ENCODE peak calls at places on chromosomes 5 and 9, in nine cellular contexts. G is sigmoid colon, X is body of pancreas, P is gastrocnemius medialis, D is HepG2, L is A549, H is spleen, I is heart left ventricle, S is uterus. V is an unnamed sample.
A peak's percentile ranks its signal among the peaks of the same experiment; 100 is the strongest.

GRCh38 chr9:86667307-86667706 is 280.0 kb downstream of the GAS1 start:
- DNase-seq in G (no peak), X (no peak), P (no peak), D (no peak), L (no peak), H (no peak), I (no peak), S (no peak), V (no peak)

GRCh38 chr9:109996936-109997580 is 210.9 kb downstream of the C9orf152 start:
- DNase-seq in G (no peak), X (no peak), P (no peak), D (no peak), L (no peak), H (no peak), I (no peak), S (no peak), V (no peak)

GRCh38 chr5:17378346-17378984 is 119.6 kb upstream of the TAF11L2 start:
- DNase-seq in G (no peak), X (no peak), P (no peak), D (no peak), L (peak; percentile 74), H (no peak), I (no peak), S (no peak), V (no peak)

GRCh38 chr5:150649108-150649827 is 8.8 kb downstream of the SYNPO start:
- DNase-seq in G (no peak), X (no peak), P (peak; percentile 74), D (no peak), L (no peak), H (peak; percentile 74), I (peak; percentile 88), S (no peak), V (no peak)

GRCh38 chr5:35478856-35479682 is 138.6 kb upstream of the SPEF2 start:
- DNase-seq in G (no peak), X (no peak), P (no peak), D (peak; percentile 50), L (no peak), H (no peak), I (no peak), S (no peak), V (no peak)

GRCh38 chr5:59124983-59125960 is 542.4 kb downstream of the RAB3C start:
- DNase-seq in G (no peak), X (no peak), P (no peak), D (no peak), L (peak; percentile 69), H (no peak), I (peak; percentile 30), S (no peak), V (no peak)

GRCh38 chr5:55306641-55307382 is 682 bp downstream of the DHX29 start:
- DNase-seq in G (no peak), X (no peak), P (no peak), D (peak; percentile 27), L (no peak), H (no peak), I (no peak), S (no peak), V (no peak)

GRCh38 chr5:141488591-141489478 is at the start of gene PCDHGC5:
- DNase-seq in G (no peak), X (no peak), P (no peak), D (no peak), L (no peak), H (no peak), I (no peak), S (no peak), V (no peak)

GRCh38 chr5:111829701-111830100 is 72.7 kb upstream of the NREP start:
- DNase-seq in G (no peak), X (no peak), P (no peak), D (no peak), L (no peak), H (no peak), I (no peak), S (no peak), V (no peak)

GRCh38 chr9:21326526-21327139 is 8.6 kb downstream of the KLHL9 start:
- DNase-seq in G (no peak), X (no peak), P (no peak), D (peak; percentile 39), L (peak; percentile 42), H (no peak), I (no peak), S (no peak), V (no peak)

GRCh38 chr9:114156658-114157421 is 1.5 kb downstream of the COL27A1 start:
- DNase-seq in G (peak; percentile 90), X (peak; percentile 44), P (no peak), D (no peak), L (peak; percentile 53), H (no peak), I (peak; percentile 69), S (peak; percentile 80), V (no peak)

GRCh38 chr5:175321927-175322532 is 122.0 kb downstream of the DRD1 start:
- DNase-seq in G (no peak), X (peak; percentile 16), P (no peak), D (peak; percentile 28), L (peak; percentile 36), H (no peak), I (no peak), S (no peak), V (no peak)

GRCh38 chr5:123937230-123937629 is 425.3 kb downstream of the CSNK1G3 start:
- DNase-seq in G (peak; percentile 62), X (no peak), P (peak; percentile 17), D (peak; percentile 65), L (peak; percentile 71), H (no peak), I (no peak), S (no peak), V (no peak)

GRCh38 chr5:57215629-57216195 is 41.9 kb downstream of the GPBP1 start:
- DNase-seq in G (no peak), X (no peak), P (no peak), D (no peak), L (no peak), H (no peak), I (no peak), S (no peak), V (no peak)

GRCh38 chr9:114283551-114284111 is 39.3 kb upstream of the ORM1 start:
- DNase-seq in G (peak; percentile 55), X (no peak), P (peak; percentile 6), D (no peak), L (no peak), H (peak; percentile 51), I (peak; percentile 21), S (peak; percentile 15), V (no peak)

GRCh38 chr5:180818942-180819341 is 16.3 kb upstream of the MGAT1 start:
- DNase-seq in G (no peak), X (no peak), P (no peak), D (no peak), L (no peak), H (no peak), I (no peak), S (no peak), V (peak; percentile 8)

GRCh38 chr9:116327702-116328440 is 174.3 kb downstream of the PAPPA start:
- DNase-seq in G (no peak), X (no peak), P (no peak), D (no peak), L (no peak), H (no peak), I (no peak), S (no peak), V (no peak)

GRCh38 chr9:111728617-111729366 is 65.9 kb downstream of the SHOC1 start:
- DNase-seq in G (no peak), X (no peak), P (no peak), D (peak; percentile 59), L (peak; percentile 88), H (no peak), I (no peak), S (no peak), V (no peak)

GRCh38 chr9:68780735-68781134 is 75.7 kb downstream of the PIP5K1B start:
- DNase-seq in G (no peak), X (no peak), P (no peak), D (peak; percentile 5), L (no peak), H (no peak), I (no peak), S (no peak), V (no peak)

GRCh38 chr9:127121628-127122175 is 733 bp downstream of the ANGPTL2 start:
- DNase-seq in G (peak; percentile 72), X (no peak), P (no peak), D (no peak), L (no peak), H (no peak), I (no peak), S (no peak), V (no peak)

GRCh38 chr9:114779352-114779845 is 26.4 kb downstream of the TNFSF15 start:
- DNase-seq in G (no peak), X (peak; percentile 86), P (peak; percentile 13), D (no peak), L (peak; percentile 92), H (no peak), I (no peak), S (peak; percentile 34), V (peak; percentile 57)

GRCh38 chr9:89223398-89223977 is 44.9 kb upstream of the SHC3 start:
- DNase-seq in G (no peak), X (no peak), P (no peak), D (no peak), L (no peak), H (no peak), I (no peak), S (no peak), V (peak; percentile 42)

GRCh38 chr5:157744055-157745011 is 821 bp downstream of the LSM11 start:
- DNase-seq in G (no peak), X (peak; percentile 26), P (no peak), D (no peak), L (no peak), H (peak; percentile 90), I (peak; percentile 31), S (peak; percentile 33), V (no peak)

GRCh38 chr5:138337685-138338410 is at the start of gene FAM53C:
- DNase-seq in G (peak; percentile 96), X (peak; percentile 95), P (peak; percentile 91), D (peak; percentile 83), L (peak; percentile 93), H (peak; percentile 99), I (peak; percentile 94), S (peak; percentile 91), V (peak; percentile 98)
- TF ChIP-seq POLR2A in G (peak; percentile 94), X (peak; percentile 100), P (peak; percentile 99), D (peak; percentile 100), L (peak; percentile 100), H (peak; percentile 99), I (peak; percentile 86), S (peak; percentile 87), V (peak; percentile 93)

GRCh38 chr9:83707768-83708514 is at the start of gene UBQLN1:
- DNase-seq in G (peak; percentile 98), X (peak; percentile 96), P (peak; percentile 94), D (peak; percentile 88), L (peak; percentile 95), H (peak; percentile 98), I (peak; percentile 97), S (peak; percentile 92), V (peak; percentile 98)
- TF ChIP-seq POLR2A in G (peak; percentile 89), X (peak; percentile 96), P (peak; percentile 98), D (peak; percentile 96), L (peak; percentile 96), H (peak; percentile 96), I (peak; percentile 43), S (peak; percentile 82), V (peak; percentile 96)

GRCh38 chr9:137114613-137115393 is at the start of gene DPP7:
- DNase-seq in G (peak; percentile 87), X (peak; percentile 73), P (peak; percentile 67), D (no peak), L (peak; percentile 59), H (peak; percentile 96), I (peak; percentile 85), S (peak; percentile 55), V (no peak)
- TF ChIP-seq POLR2A in G (no peak), X (peak; percentile 22), P (peak; percentile 52), D (no peak), L (peak; percentile 65), H (no peak), I (no peak), S (peak; percentile 10), V (no peak)

GRCh38 chr9:76576344-76576743 is 117.4 kb downstream of the GCNT1 start:
- DNase-seq in G (peak; percentile 68), X (no peak), P (peak; percentile 26), D (no peak), L (no peak), H (no peak), I (peak; percentile 38), S (no peak), V (no peak)
- TF ChIP-seq POLR2A in G (no peak), X (no peak), P (no peak), D (no peak), L (no peak), H (no peak), I (no peak), S (no peak), V (no peak)